ENCODE peak calls at places on chromosomes 6 and 20, in four cellular contexts. F is HepG2, X is H1, U is GM12878. D is an unnamed sample.

GRCh38 chr20:58792426-58792825 is 58.3 kb downstream of the GNAS-AS1 start:
- DNase-seq in F (no peak), U (no peak), X (no peak), D (no peak)

GRCh38 chr6:68729377-68729903 is 94.4 kb downstream of the ADGRB3 start:
- DNase-seq in X (no peak), U (no peak), F (no peak), D (no peak)

GRCh38 chr6:149888113-149888512 is 9.8 kb downstream of the RAET1E start:
- DNase-seq in U (no peak), X (no peak), F (no peak), D (no peak)

GRCh38 chr6:32854376-32855178 is 585 bp downstream of the PSMB9 start:
- DNase-seq in F (no peak), X (no peak), U (no peak), D (no peak)

GRCh38 chr6:43242908-43243648 is at the start of gene TTBK1:
- DNase-seq in F (no peak), X (peak; percentile 83), U (no peak), D (no peak)

GRCh38 chr6:158784505-158784904 is 34.7 kb downstream of the EZR start:
- DNase-seq in X (no peak), F (no peak), U (no peak), D (no peak)

GRCh38 chr6:162244031-162244430 is 483.5 kb downstream of the PRKN start:
- DNase-seq in X (no peak), U (no peak), F (no peak), D (no peak)

GRCh38 chr6:36956111-36956820 is 1.7 kb downstream of the PI16 start:
- DNase-seq in X (no peak), F (no peak), U (no peak), D (no peak)

GRCh38 chr20:18144541-18145099 is 7.0 kb downstream of the KAT14 start:
- DNase-seq in X (no peak), U (no peak), F (peak; percentile 95), D (no peak)

GRCh38 chr6:3749390-3749978 is 2.0 kb downstream of the PXDC1 start:
- DNase-seq in X (no peak), F (no peak), U (no peak), D (no peak)

GRCh38 chr6:147586044-147586443 is 77.6 kb downstream of the SAMD5 start:
- DNase-seq in F (no peak), U (no peak), X (no peak), D (no peak)

GRCh38 chr6:7311920-7312615 is 931 bp downstream of the SSR1 start:
- DNase-seq in F (peak; percentile 51), X (no peak), U (no peak), D (no peak)

GRCh38 chr20:64245746-64246595 is 9.6 kb upstream of the PCMTD2 start:
- DNase-seq in F (no peak), U (no peak), X (no peak), D (no peak)

GRCh38 chr6:7296602-7297001 is 16.4 kb downstream of the SSR1 start:
- DNase-seq in X (no peak), U (no peak), F (no peak), D (no peak)

GRCh38 chr6:43120938-43121913 is 45.1 kb downstream of the PTK7 start:
- DNase-seq in U (no peak), X (no peak), F (no peak), D (no peak)

GRCh38 chr6:106530026-106530425 is 99.3 kb downstream of the RTN4IP1 start:
- DNase-seq in U (no peak), F (no peak), X (no peak), D (no peak)

GRCh38 chr6:106527979-106528378 is 101.3 kb downstream of the RTN4IP1 start:
- DNase-seq in F (no peak), X (no peak), U (no peak), D (no peak)

GRCh38 chr6:106528521-106528920 is 100.8 kb downstream of the RTN4IP1 start:
- DNase-seq in X (no peak), U (no peak), F (no peak), D (no peak)

GRCh38 chr6:106529438-106529837 is 99.9 kb downstream of the RTN4IP1 start:
- DNase-seq in X (no peak), F (no peak), U (no peak), D (no peak)

GRCh38 chr6:106530502-106530901 is 98.8 kb downstream of the RTN4IP1 start:
- DNase-seq in F (no peak), X (no peak), U (no peak), D (no peak)
- TF ChIP-seq SUZ12 in F (no peak), X (no peak), U (no peak), D (no peak)

DNA sequence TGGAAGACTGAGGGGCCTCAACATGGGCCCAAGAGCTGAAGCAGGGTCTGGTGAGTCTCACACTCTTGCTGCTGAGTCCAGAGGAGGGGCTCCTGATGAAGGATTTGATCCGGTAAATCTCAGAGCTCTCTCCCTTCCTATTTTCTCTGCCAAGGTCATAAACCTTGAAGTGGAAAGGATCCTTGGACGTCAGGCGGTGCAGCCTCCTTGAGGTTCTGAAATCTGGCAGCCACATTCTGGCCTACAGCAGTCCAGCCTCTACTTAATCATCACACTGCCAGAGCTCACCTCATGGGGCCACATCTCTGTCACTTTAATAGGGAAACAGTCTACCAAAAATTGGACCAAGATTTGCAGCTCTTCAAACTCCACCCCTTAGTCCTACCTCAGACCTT is 24.0 kb downstream of the ACSS1 start:
- DNase-seq in F (no peak), U (no peak), X (no peak), D (no peak)
- TF ChIP-seq SP1 in F (no peak), U (no peak), X (no peak), D (no peak)

DNA sequence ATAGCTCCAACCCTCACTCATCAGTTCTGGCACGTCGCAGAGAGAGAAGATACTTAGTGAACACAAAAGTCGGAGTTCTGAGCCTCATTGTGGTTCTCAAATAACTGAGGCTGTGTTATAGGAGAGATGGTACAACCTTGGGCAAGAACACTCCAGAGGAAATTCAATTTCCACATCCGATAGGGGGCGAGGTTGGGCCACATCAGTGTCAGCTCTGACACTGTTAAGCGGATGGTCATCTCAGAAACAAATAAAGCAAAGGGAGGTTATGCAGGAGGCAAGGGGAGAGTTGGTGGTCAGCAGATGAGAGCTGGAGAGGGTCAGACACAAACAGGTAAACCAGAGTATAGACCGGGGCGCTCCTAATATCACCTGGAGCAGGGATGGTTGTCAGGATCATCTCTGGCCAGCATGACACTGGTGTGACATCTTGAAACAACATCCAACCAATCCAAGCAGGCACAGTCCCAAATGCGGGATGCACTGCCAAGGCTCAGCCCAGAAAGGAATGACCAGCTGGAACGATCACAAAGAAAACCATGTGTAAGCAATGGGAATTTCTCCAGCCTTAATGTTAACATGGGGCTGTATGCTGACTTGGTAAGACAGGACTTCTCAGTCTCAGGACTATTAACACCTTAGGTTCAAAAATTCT is 331.8 kb downstream of the HACE1 start:
- DNase-seq in U (no peak), X (peak; percentile 69), F (peak; percentile 24), D (peak; percentile 22)
- TF ChIP-seq SUZ12 in U (no peak), X (no peak), F (no peak), D (no peak)

DNA sequence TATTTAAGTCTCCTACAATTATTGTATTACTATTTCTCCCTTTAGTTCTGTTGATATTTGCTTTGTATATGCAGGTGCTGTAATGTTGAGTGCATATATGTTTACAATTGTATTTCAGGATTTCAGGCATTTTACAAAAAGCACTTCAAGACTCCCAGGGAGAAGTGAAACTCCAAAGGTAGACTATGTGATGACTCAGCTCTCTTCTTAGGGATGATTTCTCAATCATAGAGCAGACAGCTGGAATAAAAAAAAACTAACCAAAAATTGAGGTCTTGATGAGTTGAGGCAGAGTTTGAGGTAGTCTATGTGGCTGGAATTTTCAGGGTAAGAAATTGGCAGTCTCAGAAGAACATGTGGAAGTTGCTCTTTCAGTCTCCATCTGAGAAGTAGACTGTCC is 786.1 kb downstream of the TFAP2A start:
- DNase-seq in X (no peak), F (no peak), U (no peak), D (no peak)
- TF ChIP-seq SP1 in X (no peak), F (no peak), U (no peak), D (no peak)

GRCh38 chr6:1759877-1760276 is 150.2 kb downstream of the FOXC1 start:
- DNase-seq in U (no peak), X (no peak), F (no peak), D (no peak)
- TF ChIP-seq SUZ12 in U (no peak), X (no peak), F (no peak), D (no peak)

GRCh38 chr6:52416629-52417151 is 3.5 kb upstream of the EFHC1 start:
- DNase-seq in X (no peak), U (peak; percentile 61), F (peak; percentile 84), D (peak; percentile 50)

GRCh38 chr6:52417675-52418111 is 2.4 kb upstream of the EFHC1 start:
- DNase-seq in F (peak; percentile 48), U (no peak), X (no peak), D (no peak)

GRCh38 chr6:52418606-52419005 is 1.5 kb upstream of the EFHC1 start:
- DNase-seq in F (no peak), U (no peak), X (no peak), D (no peak)

GRCh38 chr6:52415333-52415732 is 4.8 kb upstream of the EFHC1 start:
- DNase-seq in X (no peak), F (no peak), U (no peak), D (no peak)

DNA sequence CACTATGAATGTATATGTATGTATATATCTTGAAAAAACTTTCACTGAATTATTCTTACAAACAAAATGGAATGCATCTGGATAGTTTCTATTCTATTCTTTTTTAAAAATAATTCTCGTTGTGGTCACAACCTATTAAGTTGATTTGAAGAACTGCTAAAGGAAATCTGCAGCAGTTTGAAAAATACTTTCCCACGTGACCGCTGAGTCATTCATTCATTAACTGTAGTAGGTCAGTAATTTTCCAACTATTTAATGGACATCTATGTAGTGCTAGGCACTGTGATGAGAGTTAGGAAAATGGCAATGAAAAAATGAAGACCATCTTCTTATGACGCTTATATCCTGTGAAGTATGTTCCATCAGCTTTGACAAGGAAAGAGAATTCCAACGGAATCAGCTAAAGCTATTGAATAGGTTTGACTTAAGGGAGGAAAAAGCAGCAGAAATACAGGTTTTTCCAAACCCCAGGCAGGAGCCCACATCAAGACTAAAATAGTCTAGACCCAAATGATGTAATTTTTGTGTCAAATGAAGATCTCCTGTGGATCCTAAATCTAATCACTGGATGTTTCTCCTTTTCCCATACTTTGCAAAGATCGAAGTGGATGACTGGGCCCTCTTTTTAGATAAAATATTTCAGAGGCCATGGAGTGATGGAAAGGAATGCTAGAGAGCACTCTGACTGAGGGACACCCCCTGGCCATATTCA is 4.1 kb upstream of the EFHC1 start:
- DNase-seq in X (no peak), F (no peak), U (no peak), D (no peak)
- TF ChIP-seq SP1 in X (no peak), F (no peak), U (no peak), D (no peak)

DNA sequence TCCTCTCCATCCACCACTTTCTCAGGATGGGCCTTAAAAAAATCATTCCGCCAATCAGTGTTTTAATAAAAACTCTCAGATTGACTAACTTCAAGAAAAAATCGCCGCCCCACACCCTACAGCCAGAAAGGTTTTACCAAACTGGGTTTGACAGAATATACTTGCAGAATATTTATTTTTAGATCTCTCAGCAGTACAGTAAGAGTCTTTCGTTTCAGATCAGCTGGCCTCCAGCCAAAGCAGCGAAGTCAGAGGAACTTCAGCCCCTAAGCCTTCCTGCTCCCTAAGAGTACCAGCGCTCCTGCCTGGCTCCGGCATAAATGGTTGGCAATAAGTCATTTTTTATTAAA is 24.7 kb downstream of the TBC1D7 start:
- DNase-seq in U (peak; percentile 76), F (no peak), X (peak; percentile 24), D (no peak)
- TF ChIP-seq SUZ12 in U (no peak), F (no peak), X (no peak), D (no peak)

D was measured in HEK293T.